ENCODE peak calls at places on chromosomes 11 and 22, in four cellular contexts. One of them, this sample, is unnamed.

GRCh38 chr11:120995184-120995583 is 28.7 kb upstream of the TBCEL start:
- DNase-seq in adipocyte: no peak
- DNase-seq in kidney: no peak
- DNase-seq in heart right ventricle: no peak
- DNase-seq in this sample: no peak

GRCh38 chr11:59801981-59802638 is 8.5 kb downstream of the MRPL16 start:
- DNase-seq in heart right ventricle: peak; percentile 47
- DNase-seq in kidney: no peak
- DNase-seq in adipocyte: no peak
- DNase-seq in this sample: peak; percentile 46

GRCh38 chr11:19201737-19202605 is at the start of gene CSRP3:
- DNase-seq in kidney: no peak
- DNase-seq in adipocyte: no peak
- DNase-seq in heart right ventricle: peak; percentile 80
- DNase-seq in this sample: peak; percentile 74

GRCh38 chr22:48712558-48712957 is 1115.1 kb downstream of the BRD1 start:
- DNase-seq in adipocyte: no peak
- DNase-seq in kidney: peak; percentile 57
- DNase-seq in heart right ventricle: no peak
- DNase-seq in this sample: no peak

GRCh38 chr11:88301478-88302140 is 35.9 kb downstream of the CTSC start:
- DNase-seq in kidney: no peak
- DNase-seq in adipocyte: no peak
- DNase-seq in heart right ventricle: no peak
- DNase-seq in this sample: no peak

GRCh38 chr11:35714882-35715612 is 52.5 kb downstream of the TRIM44 start:
- DNase-seq in heart right ventricle: no peak
- DNase-seq in kidney: no peak
- DNase-seq in adipocyte: peak; percentile 18
- DNase-seq in this sample: no peak

GRCh38 chr11:31968774-31969433 is 122.0 kb upstream of the RCN1 start:
- DNase-seq in adipocyte: peak; percentile 25
- DNase-seq in heart right ventricle: peak; percentile 29
- DNase-seq in kidney: no peak
- DNase-seq in this sample: peak; percentile 17

GRCh38 chr11:31267720-31268119 is 101.8 kb downstream of the DCDC1 start:
- DNase-seq in kidney: no peak
- DNase-seq in adipocyte: no peak
- DNase-seq in heart right ventricle: no peak
- DNase-seq in this sample: no peak

GRCh38 chr11:113401718-113402117 is 14.1 kb downstream of the ANKK1 start:
- DNase-seq in adipocyte: peak; percentile 19
- DNase-seq in kidney: peak; percentile 88
- DNase-seq in heart right ventricle: peak; percentile 80
- DNase-seq in this sample: peak; percentile 79

GRCh38 chr22:44412136-44412731 is 85.8 kb downstream of the RTL6 start:
- DNase-seq in heart right ventricle: no peak
- DNase-seq in adipocyte: no peak
- DNase-seq in kidney: peak; percentile 58
- DNase-seq in this sample: no peak

GRCh38 chr11:66264893-66265292 is 3.5 kb upstream of the RAB1B start:
- DNase-seq in kidney: no peak
- DNase-seq in heart right ventricle: no peak
- DNase-seq in adipocyte: peak; percentile 24
- DNase-seq in this sample: no peak

GRCh38 chr11:133619397-133619796 is 87.1 kb upstream of the OPCML start:
- DNase-seq in kidney: no peak
- DNase-seq in heart right ventricle: no peak
- DNase-seq in adipocyte: no peak
- DNase-seq in this sample: no peak

GRCh38 chr22:26273011-26273675 is 103.9 kb downstream of the SEZ6L start:
- DNase-seq in adipocyte: no peak
- DNase-seq in kidney: no peak
- DNase-seq in heart right ventricle: no peak
- DNase-seq in this sample: no peak

GRCh38 chr22:49413551-49413950 is 414.1 kb downstream of the BRD1 start:
- DNase-seq in adipocyte: no peak
- DNase-seq in heart right ventricle: no peak
- DNase-seq in kidney: peak; percentile 32
- DNase-seq in this sample: no peak

GRCh38 chr11:57471496-57471895 is 11.2 kb downstream of the RTN4RL2 start:
- DNase-seq in kidney: no peak
- DNase-seq in adipocyte: no peak
- DNase-seq in heart right ventricle: no peak
- DNase-seq in this sample: no peak

GRCh38 chr11:121482231-121483129 is 29.7 kb upstream of the SORL1-AS1 start:
- DNase-seq in adipocyte: no peak
- DNase-seq in heart right ventricle: no peak
- DNase-seq in kidney: no peak
- DNase-seq in this sample: no peak

GRCh38 chr11:12430912-12431311 is 53.5 kb downstream of the PARVA start:
- DNase-seq in kidney: no peak
- DNase-seq in heart right ventricle: peak; percentile 61
- DNase-seq in adipocyte: peak; percentile 93
- DNase-seq in this sample: peak; percentile 51

GRCh38 chr11:132248585-132248984 is 878.2 kb downstream of the NTM start:
- DNase-seq in kidney: no peak
- DNase-seq in adipocyte: no peak
- DNase-seq in heart right ventricle: no peak
- DNase-seq in this sample: no peak

GRCh38 chr22:44351685-44352377 is 39.1 kb upstream of the SHISAL1 start:
- DNase-seq in adipocyte: peak; percentile 92
- DNase-seq in heart right ventricle: no peak
- DNase-seq in kidney: peak; percentile 53
- DNase-seq in this sample: no peak

GRCh38 chr11:130719516-130719915 is 196.8 kb downstream of the SNX19 start:
- DNase-seq in adipocyte: peak; percentile 74
- DNase-seq in kidney: no peak
- DNase-seq in heart right ventricle: no peak
- DNase-seq in this sample: no peak

GRCh38 chr22:44304354-44304753 is 8.4 kb downstream of the SHISAL1 start:
- DNase-seq in adipocyte: peak; percentile 39
- DNase-seq in heart right ventricle: no peak
- DNase-seq in kidney: no peak
- DNase-seq in this sample: no peak

GRCh38 chr11:121661796-121662508 is 209.2 kb upstream of the SORL1-AS1 start:
- DNase-seq in heart right ventricle: no peak
- DNase-seq in kidney: no peak
- DNase-seq in adipocyte: peak; percentile 91
- DNase-seq in this sample: no peak

GRCh38 chr22:44639891-44640617 is 62.0 kb upstream of the PRR5 start:
- DNase-seq in adipocyte: no peak
- DNase-seq in kidney: peak; percentile 70
- DNase-seq in heart right ventricle: peak; percentile 43
- DNase-seq in this sample: no peak

GRCh38 chr11:122202161-122202950 is 86.3 kb upstream of the BLID start:
- DNase-seq in heart right ventricle: no peak
- DNase-seq in adipocyte: peak; percentile 69
- DNase-seq in kidney: no peak
- DNase-seq in this sample: no peak

GRCh38 chr11:120482149-120482548 is 29.4 kb upstream of the GRIK4 start:
- DNase-seq in kidney: no peak
- DNase-seq in heart right ventricle: no peak
- DNase-seq in adipocyte: no peak
- DNase-seq in this sample: no peak

GRCh38 chr11:119991669-119992068 is 146.2 kb downstream of the TRIM29 start:
- DNase-seq in adipocyte: no peak
- DNase-seq in heart right ventricle: no peak
- DNase-seq in kidney: peak; percentile 58
- DNase-seq in this sample: no peak

GRCh38 chr11:57515332-57516060 is at the start of gene SLC43A1:
- DNase-seq in kidney: peak; percentile 88
- DNase-seq in adipocyte: peak; percentile 76
- DNase-seq in heart right ventricle: peak; percentile 54
- DNase-seq in this sample: peak; percentile 77

GRCh38 chr11:61917043-61917356 is 366 bp downstream of the RAB3IL1 start:
- DNase-seq in heart right ventricle: peak; percentile 9
- DNase-seq in adipocyte: no peak
- DNase-seq in kidney: no peak
- DNase-seq in this sample: no peak

DNA sequence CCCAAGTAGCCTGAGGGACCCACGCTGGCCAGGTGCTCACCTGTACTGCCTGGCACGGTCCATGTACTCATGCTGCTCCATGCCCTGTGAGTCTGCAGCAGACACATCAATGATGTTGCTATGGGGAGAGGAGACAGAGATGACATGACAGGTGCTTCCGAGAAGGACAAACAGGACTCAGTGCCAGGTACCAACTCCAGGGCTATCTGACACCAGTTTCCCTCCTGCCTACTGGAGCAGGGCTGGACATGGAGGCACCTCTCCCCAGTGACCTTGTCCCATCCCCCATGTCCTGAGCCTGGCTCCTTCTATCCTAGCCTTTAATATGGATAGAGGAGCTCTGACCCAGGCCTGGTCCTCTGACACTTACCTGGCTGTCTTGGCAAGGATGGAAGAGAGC is 4.4 kb downstream of the LAMTOR1 start:
- DNase-seq in kidney: no peak
- DNase-seq in heart right ventricle: no peak
- DNase-seq in adipocyte: no peak
- DNase-seq in this sample: no peak
- H3K36me3 ChIP-seq in kidney: peaks cover 36% of the 10 kb centered on the region
- H3K36me3 ChIP-seq in heart right ventricle: peaks cover 74% of the 10 kb centered on the region
- H3K36me3 ChIP-seq in adipocyte: peaks cover 44% of the 10 kb centered on the region
- H3K36me3 ChIP-seq in this sample: no peaks in the 10 kb centered on the region

GRCh38 chr22:27900153-27900552 is 18.9 kb downstream of the PITPNB start:
- DNase-seq in kidney: no peak
- DNase-seq in heart right ventricle: no peak
- DNase-seq in adipocyte: no peak
- DNase-seq in this sample: no peak
- H3K36me3 ChIP-seq in kidney: peaks cover 22% of the 10 kb centered on the region
- H3K36me3 ChIP-seq in heart right ventricle: peaks cover 97% of the 10 kb centered on the region
- H3K36me3 ChIP-seq in adipocyte: peaks cover 48% of the 10 kb centered on the region
- H3K36me3 ChIP-seq in this sample: peaks cover 82% of the 10 kb centered on the region

DNA sequence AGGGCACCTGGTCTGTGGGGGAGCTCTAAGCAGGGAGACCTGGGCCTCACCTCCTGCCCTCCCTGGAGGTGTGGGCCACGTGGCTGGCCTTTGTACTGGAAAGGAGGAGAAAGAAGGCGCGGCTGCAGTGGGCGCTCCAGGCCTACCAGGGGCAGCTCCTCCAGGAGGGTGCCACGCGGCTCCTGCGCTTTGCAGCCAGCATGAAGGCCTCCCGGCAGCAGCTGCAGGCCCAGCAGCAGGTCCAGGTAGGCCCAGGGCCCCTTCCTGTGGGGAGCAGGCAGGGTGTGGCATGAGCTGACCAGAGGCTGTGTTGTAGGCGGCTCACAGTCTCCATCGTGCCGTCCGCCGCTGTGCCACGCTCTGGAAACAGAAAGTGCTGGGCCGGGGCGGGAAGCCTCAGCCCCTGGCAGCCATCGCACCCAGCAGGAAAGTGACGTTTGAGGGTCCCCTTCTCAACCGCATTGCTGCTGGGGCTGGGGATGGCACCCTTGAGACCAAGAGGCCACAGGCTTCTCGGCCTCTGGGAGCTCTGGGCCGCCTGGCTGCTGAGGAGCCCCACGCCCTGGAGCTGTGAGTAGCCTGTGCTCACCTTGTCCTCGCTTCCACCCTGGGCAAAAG is 48.6 kb downstream of the PISD start:
- DNase-seq in adipocyte: no peak
- DNase-seq in kidney: peak; percentile 51
- DNase-seq in heart right ventricle: no peak
- DNase-seq in this sample: peak; percentile 44
- H3K36me3 ChIP-seq in adipocyte: peaks cover 18% of the 10 kb centered on the region
- H3K36me3 ChIP-seq in kidney: peaks cover 2% of the 10 kb centered on the region
- H3K36me3 ChIP-seq in heart right ventricle: peaks cover 26% of the 10 kb centered on the region
- H3K36me3 ChIP-seq in this sample: peaks cover 14% of the 10 kb centered on the region

DNA sequence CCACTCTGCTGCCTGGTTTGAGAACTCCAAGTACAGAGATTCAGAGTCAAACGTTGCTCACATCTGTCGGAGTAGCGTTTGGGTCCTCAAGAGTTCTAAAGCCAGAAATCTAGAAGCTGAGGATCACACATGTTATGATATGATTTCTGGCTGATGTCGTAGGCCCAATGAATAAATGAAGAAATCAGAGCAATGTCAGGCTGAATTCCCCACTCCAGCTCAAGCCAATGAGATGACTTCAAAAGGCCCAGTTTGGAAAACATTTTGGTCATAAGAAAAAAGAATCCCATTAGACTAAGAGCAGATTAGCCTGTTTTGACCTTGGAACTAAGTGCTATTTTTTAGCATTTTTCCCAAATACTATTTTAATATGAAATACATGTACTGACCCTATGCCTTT is 106.7 kb downstream of the ETS1 start:
- DNase-seq in heart right ventricle: no peak
- DNase-seq in adipocyte: no peak
- DNase-seq in kidney: no peak
- DNase-seq in this sample: no peak
- H3K36me3 ChIP-seq in heart right ventricle: peaks cover 88% of the 10 kb centered on the region
- H3K36me3 ChIP-seq in adipocyte: peaks cover 70% of the 10 kb centered on the region
- H3K36me3 ChIP-seq in kidney: no peaks in the 10 kb centered on the region
- H3K36me3 ChIP-seq in this sample: peaks cover 76% of the 10 kb centered on the region

DNA sequence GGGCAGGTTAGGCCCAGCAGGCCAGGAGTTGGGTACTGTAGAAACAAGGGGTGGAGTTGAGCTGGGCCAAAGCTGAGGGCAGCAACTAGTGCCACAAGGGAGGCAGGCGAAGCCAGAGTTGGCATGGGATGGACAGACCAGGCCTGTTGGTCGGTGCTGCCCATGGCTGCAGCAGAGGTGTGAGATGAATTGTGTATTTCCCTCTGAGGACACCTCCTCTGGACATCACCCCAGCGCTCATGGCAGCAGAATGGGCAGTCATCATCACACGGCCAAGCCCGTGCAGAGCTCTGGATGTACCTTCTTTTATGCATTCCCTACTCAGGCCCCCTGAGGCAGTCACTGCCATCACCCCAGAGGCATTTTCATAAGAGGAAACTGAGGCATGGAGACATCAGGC is 20.3 kb downstream of the TAB1 start:
- DNase-seq in heart right ventricle: no peak
- DNase-seq in kidney: peak; percentile 17
- DNase-seq in adipocyte: no peak
- DNase-seq in this sample: no peak
- H3K36me3 ChIP-seq in heart right ventricle: peaks cover 98% of the 10 kb centered on the region
- H3K36me3 ChIP-seq in kidney: peaks cover 46% of the 10 kb centered on the region
- H3K36me3 ChIP-seq in adipocyte: peaks cover 75% of the 10 kb centered on the region
- H3K36me3 ChIP-seq in this sample: no peaks in the 10 kb centered on the region